ENCODE peak calls at places on chromosomes 6 and 20, in eight cellular contexts. R, O, I, B, D, S, V and G are unnamed samples.
A peak's percentile ranks its signal among the peaks of the same experiment; 100 is the strongest.

GRCh38 chr6:2630362-2630761 is 120.4 kb downstream of the MYLK4 start:
- DNase-seq in O (no peak), D (peak; percentile 82), R (no peak), B (peak; percentile 89), S (peak; percentile 95), I (peak; percentile 95), V (no peak), G (no peak)

GRCh38 chr6:144931172-144932035 is 646.3 kb downstream of the UTRN start:
- DNase-seq in O (peak; percentile 36), B (peak; percentile 34), R (peak; percentile 34), D (no peak), I (peak; percentile 66), S (peak; percentile 66), V (no peak), G (peak; percentile 34)

GRCh38 chr6:157669747-157670216 is 153.3 kb upstream of the SNX9 start:
- DNase-seq in D (peak; percentile 27), S (peak; percentile 67), B (peak; percentile 60), V (no peak), I (peak; percentile 94), O (no peak), R (no peak), G (peak; percentile 64)

GRCh38 chr6:39153766-39154397 is 38.9 kb upstream of the SAYSD1 start:
- DNase-seq in O (no peak), I (no peak), S (no peak), R (peak; percentile 72), D (no peak), B (no peak), V (no peak), G (no peak)

GRCh38 chr6:24401458-24401857 is 1.3 kb upstream of the MRS2 start:
- DNase-seq in D (no peak), S (no peak), V (no peak), O (no peak), R (no peak), B (no peak), I (no peak), G (no peak)

GRCh38 chr6:12291785-12292604 is 1.8 kb downstream of the EDN1 start:
- DNase-seq in R (no peak), I (peak; percentile 56), D (no peak), B (no peak), S (peak; percentile 50), O (no peak), V (no peak), G (peak; percentile 75)

GRCh38 chr6:41966961-41967311 is 25.3 kb upstream of the CCND3 start:
- DNase-seq in O (no peak), R (no peak), B (peak; percentile 76), V (no peak), S (peak; percentile 71), D (peak; percentile 49), I (peak; percentile 54), G (no peak)

GRCh38 chr6:133241901-133242760 is 974 bp downstream of the EYA4 start:
- DNase-seq in I (peak; percentile 19), B (peak; percentile 12), O (peak; percentile 73), D (no peak), R (no peak), V (no peak), S (no peak), G (no peak)

GRCh38 chr20:31517373-31517772 is 3.1 kb downstream of the HM13 start:
- DNase-seq in R (no peak), O (no peak), I (peak; percentile 89), D (peak; percentile 26), B (peak; percentile 69), V (no peak), S (peak; percentile 73), G (peak; percentile 53)

GRCh38 chr6:54282186-54282585 is 26.1 kb upstream of the TINAG start:
- DNase-seq in I (peak; percentile 83), S (peak; percentile 90), V (no peak), O (no peak), R (no peak), B (peak; percentile 37), D (no peak), G (no peak)

GRCh38 chr20:2805682-2806350 is 5.4 kb upstream of the CPXM1 start:
- DNase-seq in S (no peak), V (no peak), R (no peak), I (no peak), D (no peak), B (no peak), O (no peak), G (no peak)

GRCh38 chr6:112122758-112123157 is 35.4 kb downstream of the FAM229B start:
- DNase-seq in B (no peak), D (no peak), R (no peak), S (no peak), V (no peak), I (no peak), O (no peak), G (no peak)

GRCh38 chr6:70257874-70258273 is 45.0 kb downstream of the COL9A1 start:
- DNase-seq in R (no peak), D (no peak), O (no peak), S (peak; percentile 16), B (no peak), V (no peak), I (no peak), G (no peak)

GRCh38 chr6:16286151-16286522 is 47.8 kb downstream of the GMPR start:
- DNase-seq in B (peak; percentile 19), S (peak; percentile 53), O (no peak), R (no peak), I (peak; percentile 76), D (no peak), V (no peak), G (peak; percentile 7)

GRCh38 chr6:73516712-73517489 is 3.9 kb downstream of the EEF1A1 start:
- DNase-seq in D (no peak), O (no peak), S (no peak), V (no peak), I (peak; percentile 57), R (peak; percentile 40), B (peak; percentile 14), G (no peak)